ENCODE peak calls at places on chromosomes 13 and 19, in seven cellular contexts. Y is MCF 10A, F is GM23338, V is GM13976, M is SW 1271, J is MV-4-11, T is D341Med. U is an unnamed sample.

GRCh38 chr13:39401756-39402155 is 201.2 kb downstream of the LHFPL6 start:
- DNase-seq in F (no peak), T (no peak), M (no peak), J (peak), Y (no peak), V (no peak), U (no peak)

GRCh38 chr13:48437381-48437780 is 24.5 kb upstream of the LPAR6 start:
- DNase-seq in F (no peak), J (no peak), M (no peak), V (no peak), T (no peak), Y (peak), U (no peak)

GRCh38 chr13:100694722-100695644 is 20.4 kb upstream of the TMTC4 start:
- DNase-seq in V (no peak), T (peak), J (no peak), M (no peak), F (peak), Y (peak), U (no peak)

GRCh38 chr13:24178847-24179845 is 18.6 kb downstream of the SPATA13 start:
- DNase-seq in Y (peak), M (no peak), F (no peak), V (no peak), J (peak), T (no peak), U (no peak)

GRCh38 chr19:19259741-19260140 is 13.4 kb downstream of the TM6SF2 start:
- DNase-seq in V (no peak), Y (peak), J (peak), F (peak), T (peak), M (no peak), U (no peak)

GRCh38 chr13:23956106-23956505 is 58.8 kb upstream of the C1QTNF9B start:
- DNase-seq in Y (peak), F (no peak), V (no peak), J (no peak), T (no peak), M (no peak), U (no peak)

GRCh38 chr19:44774614-44775013 is 3.1 kb upstream of the CBLC start:
- DNase-seq in F (no peak), T (no peak), Y (no peak), V (no peak), M (no peak), J (no peak), U (peak)

GRCh38 chr13:114078501-114079451 is 53.6 kb downstream of the RASA3 start:
- DNase-seq in Y (peak), J (no peak), V (no peak), F (no peak), M (no peak), T (no peak), U (peak)

GRCh38 chr13:98563071-98563470 is 13.8 kb downstream of the STK24 start:
- DNase-seq in V (no peak), T (no peak), M (no peak), J (no peak), Y (no peak), F (peak), U (no peak)

GRCh38 chr19:10473192-10473591 is 30.0 kb downstream of the KEAP1 start:
- DNase-seq in V (no peak), F (no peak), Y (no peak), J (no peak), T (no peak), M (no peak), U (no peak)

U was measured in right lobe of liver.